ENCODE peak calls at places on chromosome 11, in four cellular contexts. One of them, this sample, is unnamed.

GRCh38 chr11:118430956-118431355 is 5.3 kb upstream of the KMT2A start:
- DNase-seq in aorta: no peak
- DNase-seq in mesenchymal stem cell: no peak
- DNase-seq in A673: peak
- DNase-seq in this sample: no peak

GRCh38 chr11:81915045-81915444 is 818.6 kb downstream of the FAM181B start:
- DNase-seq in aorta: peak
- DNase-seq in mesenchymal stem cell: no peak
- DNase-seq in A673: peak
- DNase-seq in this sample: no peak

GRCh38 chr11:72696866-72697428 is 22.7 kb upstream of the PDE2A start:
- DNase-seq in aorta: no peak
- DNase-seq in mesenchymal stem cell: no peak
- DNase-seq in A673: no peak
- DNase-seq in this sample: no peak

GRCh38 chr11:76329084-76329648 is 51.8 kb downstream of the THAP12 start:
- DNase-seq in aorta: no peak
- DNase-seq in mesenchymal stem cell: peak
- DNase-seq in A673: no peak
- DNase-seq in this sample: no peak

GRCh38 chr11:68128682-68129327 is 7.6 kb upstream of the CHKA start:
- DNase-seq in aorta: peak
- DNase-seq in mesenchymal stem cell: peak
- DNase-seq in A673: no peak
- DNase-seq in this sample: no peak

GRCh38 chr11:69443138-69443967 is 38.1 kb upstream of the LINC01488 start:
- DNase-seq in aorta: peak
- DNase-seq in mesenchymal stem cell: peak
- DNase-seq in A673: peak
- DNase-seq in this sample: no peak

GRCh38 chr11:9613830-9614762 is 40.6 kb downstream of the WEE1 start:
- DNase-seq in aorta: peak
- DNase-seq in mesenchymal stem cell: peak
- DNase-seq in A673: peak
- DNase-seq in this sample: peak

GRCh38 chr11:57513911-57514537 is 1.5 kb downstream of the SLC43A1 start:
- DNase-seq in aorta: peak
- DNase-seq in mesenchymal stem cell: peak
- DNase-seq in A673: peak
- DNase-seq in this sample: no peak

GRCh38 chr11:8775341-8776133 is 92.9 kb downstream of the RPL27A start:
- DNase-seq in aorta: no peak
- DNase-seq in mesenchymal stem cell: no peak
- DNase-seq in A673: no peak
- DNase-seq in this sample: no peak

GRCh38 chr11:786235-787083 is 3.4 kb downstream of the CEND1 start:
- DNase-seq in aorta: no peak
- DNase-seq in mesenchymal stem cell: no peak
- DNase-seq in A673: no peak
- DNase-seq in this sample: no peak

GRCh38 chr11:64234840-64235379 is 526 bp downstream of the VEGFB start:
- DNase-seq in aorta: peak
- DNase-seq in mesenchymal stem cell: peak
- DNase-seq in A673: peak
- DNase-seq in this sample: no peak

GRCh38 chr11:9639099-9639498 is 24.8 kb upstream of the SWAP70 start:
- DNase-seq in aorta: no peak
- DNase-seq in mesenchymal stem cell: no peak
- DNase-seq in A673: no peak
- DNase-seq in this sample: no peak

DNA sequence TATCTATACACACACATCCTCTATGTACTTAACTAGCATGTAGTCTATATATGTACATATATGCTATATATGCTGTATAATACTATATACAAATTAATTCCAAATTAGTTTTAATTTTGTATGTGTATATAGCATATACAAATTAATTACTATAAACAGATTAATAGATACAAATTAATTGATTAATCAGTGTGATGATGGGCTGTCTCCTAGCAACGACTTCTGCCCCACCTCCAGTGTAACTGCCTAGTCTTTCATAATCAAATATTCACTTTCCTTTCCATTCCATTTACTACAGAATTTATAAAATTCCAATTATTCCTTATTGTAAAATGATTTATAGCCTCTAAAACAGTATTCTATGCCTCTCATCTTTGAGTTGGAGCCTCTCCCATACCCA is 1.0 kb downstream of the HBD start:
- DNase-seq in aorta: no peak
- DNase-seq in mesenchymal stem cell: no peak
- DNase-seq in A673: no peak
- DNase-seq in this sample: no peak
- H3K27ac ChIP-seq in aorta: no peak
- H3K27ac ChIP-seq in mesenchymal stem cell: no peak
- H3K27ac ChIP-seq in A673: no peak
- H3K27ac ChIP-seq in this sample: no peak

GRCh38 chr11:124738713-124739478 is 846 bp upstream of the NRGN start:
- DNase-seq in aorta: no peak
- DNase-seq in mesenchymal stem cell: no peak
- DNase-seq in A673: no peak
- DNase-seq in this sample: no peak

GRCh38 chr11:124737638-124738293 is 2.0 kb upstream of the NRGN start:
- DNase-seq in aorta: no peak
- DNase-seq in mesenchymal stem cell: no peak
- DNase-seq in A673: no peak
- DNase-seq in this sample: no peak

GRCh38 chr11:124743050-124743449 is 3.3 kb downstream of the NRGN start:
- DNase-seq in aorta: no peak
- DNase-seq in mesenchymal stem cell: no peak
- DNase-seq in A673: no peak
- DNase-seq in this sample: no peak

GRCh38 chr11:124739479-124740276 is at the start of gene NRGN:
- DNase-seq in aorta: peak
- DNase-seq in mesenchymal stem cell: peak
- DNase-seq in A673: peak
- DNase-seq in this sample: no peak

GRCh38 chr11:124740277-124740882 is 638 bp downstream of the NRGN start:
- DNase-seq in aorta: peak
- DNase-seq in mesenchymal stem cell: no peak
- DNase-seq in A673: peak
- DNase-seq in this sample: no peak
- H3K27ac ChIP-seq in aorta: peak
- H3K27ac ChIP-seq in mesenchymal stem cell: no peak
- H3K27ac ChIP-seq in A673: peak
- H3K27ac ChIP-seq in this sample: no peak

GRCh38 chr11:56066980-56067379 is 26.1 kb upstream of the OR8I2 start:
- DNase-seq in aorta: no peak
- DNase-seq in mesenchymal stem cell: no peak
- DNase-seq in A673: no peak
- DNase-seq in this sample: no peak
- H3K27ac ChIP-seq in aorta: no peak
- H3K27ac ChIP-seq in mesenchymal stem cell: no peak
- H3K27ac ChIP-seq in A673: no peak
- H3K27ac ChIP-seq in this sample: no peak

GRCh38 chr11:34327804-34328631 is 29.8 kb downstream of the ABTB2 start:
- DNase-seq in aorta: no peak
- DNase-seq in mesenchymal stem cell: no peak
- DNase-seq in A673: no peak
- DNase-seq in this sample: no peak

GRCh38 chr11:34323601-34324000 is 34.2 kb downstream of the ABTB2 start:
- DNase-seq in aorta: no peak
- DNase-seq in mesenchymal stem cell: no peak
- DNase-seq in A673: no peak
- DNase-seq in this sample: no peak

GRCh38 chr11:34328632-34328910 is 29.2 kb downstream of the ABTB2 start:
- DNase-seq in aorta: no peak
- DNase-seq in mesenchymal stem cell: no peak
- DNase-seq in A673: no peak
- DNase-seq in this sample: no peak

GRCh38 chr11:34329876-34330275 is 27.9 kb downstream of the ABTB2 start:
- DNase-seq in aorta: no peak
- DNase-seq in mesenchymal stem cell: no peak
- DNase-seq in A673: no peak
- DNase-seq in this sample: no peak

GRCh38 chr11:34324466-34324865 is 33.3 kb downstream of the ABTB2 start:
- DNase-seq in aorta: no peak
- DNase-seq in mesenchymal stem cell: no peak
- DNase-seq in A673: no peak
- DNase-seq in this sample: no peak
- H3K27ac ChIP-seq in aorta: peak
- H3K27ac ChIP-seq in mesenchymal stem cell: no peak
- H3K27ac ChIP-seq in A673: no peak
- H3K27ac ChIP-seq in this sample: no peak

GRCh38 chr11:12944889-12945288 is 64.2 kb upstream of the RASSF10 start:
- DNase-seq in aorta: no peak
- DNase-seq in mesenchymal stem cell: no peak
- DNase-seq in A673: peak
- DNase-seq in this sample: no peak
- H3K27ac ChIP-seq in aorta: no peak
- H3K27ac ChIP-seq in mesenchymal stem cell: no peak
- H3K27ac ChIP-seq in A673: no peak
- H3K27ac ChIP-seq in this sample: no peak

GRCh38 chr11:63146586-63146985 is 2.6 kb upstream of the SLC22A24 start:
- DNase-seq in aorta: no peak
- DNase-seq in mesenchymal stem cell: no peak
- DNase-seq in A673: peak
- DNase-seq in this sample: no peak
- H3K27ac ChIP-seq in aorta: no peak
- H3K27ac ChIP-seq in mesenchymal stem cell: no peak
- H3K27ac ChIP-seq in A673: peak
- H3K27ac ChIP-seq in this sample: no peak

GRCh38 chr11:121740902-121741301 is 288.1 kb upstream of the SORL1-AS1 start:
- DNase-seq in aorta: no peak
- DNase-seq in mesenchymal stem cell: no peak
- DNase-seq in A673: peak
- DNase-seq in this sample: no peak

GRCh38 chr11:121741954-121742361 is 289.2 kb upstream of the SORL1-AS1 start:
- DNase-seq in aorta: peak
- DNase-seq in mesenchymal stem cell: no peak
- DNase-seq in A673: no peak
- DNase-seq in this sample: no peak

GRCh38 chr11:121741316-121741715 is 288.5 kb upstream of the SORL1-AS1 start:
- DNase-seq in aorta: peak
- DNase-seq in mesenchymal stem cell: no peak
- DNase-seq in A673: no peak
- DNase-seq in this sample: no peak

DNA sequence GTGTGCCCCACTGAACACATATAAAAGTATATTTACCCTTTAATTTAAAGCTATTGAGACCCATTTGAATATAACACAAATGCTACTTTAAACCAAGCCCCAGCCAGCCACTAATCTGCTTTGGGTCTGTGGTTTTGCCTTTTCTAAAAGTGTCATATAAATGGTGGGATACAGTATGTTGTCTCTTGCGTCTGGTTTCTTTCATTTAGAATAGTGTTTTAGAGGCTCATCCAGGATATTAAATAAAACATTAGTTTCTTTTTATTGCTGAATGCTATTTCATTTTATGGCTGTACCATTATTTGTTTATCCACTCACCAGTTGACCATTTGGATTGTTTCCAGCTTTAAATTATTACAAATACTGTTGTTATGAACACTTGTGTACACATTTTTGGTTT is 290.5 kb upstream of the SORL1-AS1 start:
- DNase-seq in aorta: no peak
- DNase-seq in mesenchymal stem cell: no peak
- DNase-seq in A673: no peak
- DNase-seq in this sample: no peak
- H3K27ac ChIP-seq in aorta: no peak
- H3K27ac ChIP-seq in mesenchymal stem cell: no peak
- H3K27ac ChIP-seq in A673: no peak
- H3K27ac ChIP-seq in this sample: no peak

GRCh38 chr11:102798012-102798746 is at the start of gene MMP1:
- DNase-seq in aorta: no peak
- DNase-seq in mesenchymal stem cell: peak
- DNase-seq in A673: peak
- DNase-seq in this sample: no peak
- H3K27ac ChIP-seq in aorta: no peak
- H3K27ac ChIP-seq in mesenchymal stem cell: no peak
- H3K27ac ChIP-seq in A673: peak
- H3K27ac ChIP-seq in this sample: peak

GRCh38 chr11:114079406-114080072 is 20.0 kb downstream of the ZBTB16 start:
- DNase-seq in aorta: peak
- DNase-seq in mesenchymal stem cell: peak
- DNase-seq in A673: no peak
- DNase-seq in this sample: no peak

GRCh38 chr11:114078423-114078822 is 18.9 kb downstream of the ZBTB16 start:
- DNase-seq in aorta: no peak
- DNase-seq in mesenchymal stem cell: no peak
- DNase-seq in A673: no peak
- DNase-seq in this sample: no peak

GRCh38 chr11:114075891-114076441 is 16.5 kb downstream of the ZBTB16 start:
- DNase-seq in aorta: peak
- DNase-seq in mesenchymal stem cell: peak
- DNase-seq in A673: peak
- DNase-seq in this sample: no peak

GRCh38 chr11:114076974-114077373 is 17.5 kb downstream of the ZBTB16 start:
- DNase-seq in aorta: no peak
- DNase-seq in mesenchymal stem cell: peak
- DNase-seq in A673: peak
- DNase-seq in this sample: no peak

GRCh38 chr11:114077482-114078305 is 18.2 kb downstream of the ZBTB16 start:
- DNase-seq in aorta: no peak
- DNase-seq in mesenchymal stem cell: no peak
- DNase-seq in A673: no peak
- DNase-seq in this sample: no peak
- H3K27ac ChIP-seq in aorta: peak
- H3K27ac ChIP-seq in mesenchymal stem cell: no peak
- H3K27ac ChIP-seq in A673: no peak
- H3K27ac ChIP-seq in this sample: no peak

This sample was measured in epithelial cell of prostate.